ENCODE peak calls at places on chromosome 5, in four cellular contexts. O is stromal cell of bone marrow; Z is lung microvascular endothelial cell; N is activated naive CD4-positive, alpha-beta T cell. C is an unnamed sample.

GRCh38 chr5:59039296-59040006 is 456.6 kb downstream of the RAB3C start:
- DNase-seq in O (no peak), Z (peak), N (peak), C (peak)

GRCh38 chr5:154406826-154407225 is 39.0 kb upstream of the SAP30L start:
- DNase-seq in O (no peak), Z (peak), N (no peak), C (no peak)

GRCh38 chr5:125277494-125278154 is 531.2 kb upstream of the ZNF608 start:
- DNase-seq in O (peak), Z (peak), N (no peak), C (peak)

GRCh38 chr5:56951131-56951945 is 585 bp downstream of the MIER3 start:
- DNase-seq in O (no peak), Z (peak), N (no peak), C (peak)

GRCh38 chr5:181173420-181174342 is 26.3 kb downstream of the OR2V2 start:
- DNase-seq in O (no peak), Z (peak), N (no peak), C (no peak)

GRCh38 chr5:154273028-154273617 is 82.6 kb downstream of the GALNT10 start:
- DNase-seq in O (peak), Z (peak), N (no peak), C (no peak)

GRCh38 chr5:111697215-111697614 is 59.8 kb downstream of the NREP start:
- DNase-seq in O (no peak), Z (peak), N (no peak), C (no peak)

GRCh38 chr5:14161825-14162556 is 18.8 kb downstream of the TRIO start:
- DNase-seq in O (no peak), Z (no peak), N (no peak), C (peak)

GRCh38 chr5:17355585-17356346 is 138.3 kb downstream of the BASP1 start:
- DNase-seq in O (peak), Z (peak), N (no peak), C (no peak)

GRCh38 chr5:170632985-170633234 is 129.1 kb downstream of the KCNIP1 start:
- DNase-seq in O (no peak), Z (no peak), N (peak), C (no peak)

GRCh38 chr5:151897896-151898295 is 26.8 kb downstream of the GLRA1 start:
- DNase-seq in O (no peak), Z (no peak), N (no peak), C (no peak)

GRCh38 chr5:124061663-124062062 is 549.7 kb downstream of the CSNK1G3 start:
- DNase-seq in O (peak), Z (no peak), N (no peak), C (no peak)

GRCh38 chr5:6649186-6649585 is 15.9 kb downstream of the SRD5A1 start:
- DNase-seq in O (no peak), Z (no peak), N (no peak), C (no peak)